ENCODE peak calls at places on chromosome 22, in eight cellular contexts. Q is sigmoid colon, Z is A549, M is ovary, U is upper lobe of left lung, P is tibial nerve, T is H1, E is esophagus muscularis mucosa. V is an unnamed sample.
A peak's percentile ranks its signal among the peaks of the same experiment; 100 is the strongest.

GRCh38 chr22:17734197-17734596 is 40.1 kb downstream of the BID start:
- DNase-seq in M (no peak), E (no peak), Q (no peak), Z (no peak), U (no peak), P (no peak), T (no peak), V (no peak)

GRCh38 chr22:19129871-19130270 is 1.2 kb upstream of the TSSK2 start:
- DNase-seq in P (no peak), T (no peak), Z (no peak), U (no peak), M (no peak), E (no peak), Q (no peak), V (no peak)

GRCh38 chr22:23404689-23405365 is 175.3 kb downstream of the IGLL1 start:
- DNase-seq in E (no peak), T (no peak), P (no peak), Q (peak; percentile 58), U (peak; percentile 79), Z (no peak), M (no peak), V (no peak)

GRCh38 chr22:19807914-19808872 is 46.5 kb downstream of the GNB1L start:
- DNase-seq in Z (no peak), P (no peak), T (no peak), M (peak; percentile 4), U (peak; percentile 72), E (no peak), Q (peak; percentile 40), V (no peak)

GRCh38 chr22:28541137-28541536 is 138.5 kb downstream of the TTC28 start:
- DNase-seq in M (no peak), Z (no peak), E (no peak), P (no peak), T (peak; percentile 7), Q (no peak), U (no peak), V (no peak)

GRCh38 chr22:20431520-20432237 is 5.9 kb downstream of the SCARF2 start:
- DNase-seq in Q (peak; percentile 66), P (no peak), T (no peak), U (peak; percentile 66), Z (no peak), M (no peak), E (no peak), V (no peak)

GRCh38 chr22:20524004-20524481 is 16.6 kb downstream of the MED15 start:
- DNase-seq in Q (no peak), U (no peak), T (no peak), P (no peak), Z (no peak), M (no peak), E (no peak), V (no peak)

GRCh38 chr22:37887610-37888378 is 18.3 kb upstream of the MICALL1 start:
- DNase-seq in U (no peak), P (peak; percentile 21), M (peak; percentile 59), Z (no peak), E (no peak), Q (peak; percentile 91), T (no peak), V (no peak)

GRCh38 chr22:24200616-24201212 is 19.4 kb downstream of the SUSD2 start:
- DNase-seq in Z (peak; percentile 60), U (no peak), E (no peak), Q (no peak), T (no peak), M (no peak), P (no peak), V (no peak)

GRCh38 chr22:21762712-21763581 is 27.4 kb upstream of the YPEL1 start:
- DNase-seq in T (no peak), P (no peak), E (no peak), Z (no peak), M (no peak), Q (no peak), U (no peak), V (no peak)

GRCh38 chr22:20000246-20001081 is 16.2 kb downstream of the ARVCF start:
- DNase-seq in U (peak; percentile 56), T (no peak), Z (no peak), P (no peak), E (no peak), M (no peak), Q (no peak), V (no peak)

GRCh38 chr22:33038836-33039235 is 19.3 kb downstream of the SYN3 start:
- DNase-seq in P (no peak), M (no peak), E (no peak), Q (no peak), U (no peak), T (no peak), Z (no peak), V (no peak)

GRCh38 chr22:40560551-40560950 is 76.0 kb downstream of the MRTFA start:
- DNase-seq in P (no peak), E (no peak), Z (no peak), Q (no peak), M (no peak), T (no peak), U (no peak), V (no peak)

GRCh38 chr22:18104566-18104965 is 6.0 kb upstream of the TUBA8 start:
- DNase-seq in Q (no peak), E (no peak), M (no peak), U (no peak), P (no peak), T (no peak), Z (no peak), V (no peak)

GRCh38 chr22:47623056-47623739 is 860.7 kb downstream of the TBC1D22A start:
- DNase-seq in T (no peak), U (no peak), M (no peak), Z (no peak), E (peak; percentile 77), P (no peak), Q (peak; percentile 28), V (no peak)

GRCh38 chr22:20298803-20299735 is 20.8 kb downstream of the DGCR6L start:
- DNase-seq in M (peak; percentile 68), P (peak; percentile 56), E (peak; percentile 97), Z (peak; percentile 35), U (peak; percentile 98), Q (peak; percentile 89), T (peak; percentile 46), V (peak; percentile 90)

GRCh38 chr22:30078320-30079311 is 1.6 kb upstream of the HORMAD2 start:
- DNase-seq in Q (no peak), T (no peak), Z (no peak), M (no peak), U (no peak), P (no peak), E (no peak), V (no peak)

GRCh38 chr22:19169002-19169946 is 9.3 kb downstream of the SLC25A1 start:
- DNase-seq in Q (no peak), T (no peak), U (peak; percentile 77), Z (no peak), E (no peak), M (no peak), P (no peak), V (no peak)

DNA sequence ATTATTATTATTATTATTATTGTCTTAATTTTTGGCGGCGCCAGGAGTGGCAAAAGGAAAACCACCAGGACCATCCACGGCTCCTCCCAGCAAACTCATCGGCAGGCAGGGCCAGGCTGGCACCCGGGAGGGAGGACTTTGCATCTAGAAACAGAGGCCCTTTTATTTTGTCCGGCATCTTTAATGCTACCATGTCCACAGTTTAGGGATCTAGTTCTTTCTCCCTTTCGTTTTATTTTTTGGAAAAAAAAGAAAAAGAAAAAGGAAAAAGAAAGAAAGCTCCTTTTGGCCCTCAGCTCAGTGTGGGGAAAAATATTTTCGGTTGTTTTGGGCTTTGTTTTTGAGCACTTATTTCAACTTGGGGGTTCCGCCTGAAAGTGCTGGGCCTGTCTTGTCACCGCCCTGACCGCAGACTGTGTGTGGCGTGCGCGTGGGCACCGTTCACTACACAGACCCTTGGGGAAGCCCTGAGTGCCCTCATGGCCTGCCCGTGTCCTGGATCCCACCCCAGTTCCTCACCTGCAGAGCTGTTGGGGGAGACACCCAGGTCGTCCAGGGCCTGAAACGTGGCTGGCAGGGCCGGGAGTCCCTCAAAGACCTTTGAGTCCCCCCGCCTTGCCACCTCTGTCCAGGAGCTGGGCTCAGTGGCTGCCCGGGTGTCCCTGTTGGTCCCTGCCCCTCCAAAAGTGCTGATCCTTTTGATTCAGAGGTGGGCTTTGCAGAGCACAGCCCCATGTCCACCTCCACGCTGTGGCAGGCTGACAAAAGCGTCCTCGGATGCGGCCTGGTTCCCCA is 69.1 kb upstream of the PPARA start:
- DNase-seq in Q (peak; percentile 76), T (no peak), M (no peak), Z (no peak), E (no peak), P (no peak), U (peak; percentile 49), V (peak; percentile 8)
- H3K4me3 ChIP-seq in Q (peak overlapping the region; percentile 44), T (no peak overlapping the region), M (peak overlapping the region; percentile 78), Z (peak overlapping the region; percentile 52), E (peak overlapping the region; percentile 90), P (peak overlapping the region; percentile 73), U (peak overlapping the region; percentile 31), V (peak overlapping the region; percentile 80)

DNA sequence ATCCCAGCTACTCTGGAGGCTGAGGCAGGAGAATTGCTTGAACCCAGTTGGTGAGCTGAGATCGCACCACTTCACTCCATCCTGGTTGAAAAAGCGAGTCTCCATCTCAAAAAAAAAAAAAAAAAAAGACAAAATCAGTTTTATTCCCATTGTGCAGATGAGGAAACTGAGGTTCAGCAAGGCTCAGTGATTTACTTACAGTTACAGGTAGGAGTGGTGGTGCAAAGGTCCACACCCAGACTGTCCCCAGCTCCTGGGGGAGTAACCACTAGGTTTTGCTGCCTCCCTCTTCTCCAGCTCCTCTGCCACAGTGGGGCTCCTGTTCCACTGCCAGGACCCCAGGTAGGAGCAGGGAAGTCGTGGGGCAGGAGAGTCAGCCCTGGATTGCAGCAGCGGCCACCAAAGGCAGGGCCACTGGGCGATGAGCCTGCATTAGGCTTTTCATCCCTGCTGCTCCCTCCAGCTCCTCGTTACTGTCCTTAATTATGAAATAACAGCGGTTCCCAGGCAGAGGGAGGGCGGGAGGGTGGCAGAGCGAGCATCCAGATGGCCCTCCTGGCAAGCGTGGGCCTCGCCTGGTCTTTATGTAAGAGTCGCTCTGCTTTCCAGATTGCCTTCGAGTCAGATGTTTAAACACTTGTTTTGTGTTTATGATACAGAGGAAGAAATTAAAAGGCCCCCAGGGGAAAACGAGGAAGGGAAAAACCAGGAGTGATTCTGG is 15.5 kb upstream of the RASD2 start:
- DNase-seq in Q (peak; percentile 92), M (no peak), E (no peak), P (no peak), U (peak; percentile 81), Z (no peak), T (no peak), V (no peak)
- TF ChIP-seq EP300 in Q (peak; percentile 59), M (no peak), E (no peak), P (no peak), U (no peak), Z (no peak), T (no peak), V (no peak)

GRCh38 chr22:31400023-31400397 is 606 bp downstream of the DRG1 start:
- DNase-seq in Z (no peak), T (no peak), U (no peak), M (no peak), P (no peak), Q (no peak), E (no peak), V (peak; percentile 7)
- H3K4me3 ChIP-seq in Z (peak overlapping the region; percentile 86), T (peak overlapping the region; percentile 89), U (peak overlapping the region; percentile 87), M (peak overlapping the region; percentile 54), P (peak overlapping the region; percentile 86), Q (peak overlapping the region; percentile 69), E (peak overlapping the region; percentile 74), V (peak overlapping the region; percentile 89)

DNA sequence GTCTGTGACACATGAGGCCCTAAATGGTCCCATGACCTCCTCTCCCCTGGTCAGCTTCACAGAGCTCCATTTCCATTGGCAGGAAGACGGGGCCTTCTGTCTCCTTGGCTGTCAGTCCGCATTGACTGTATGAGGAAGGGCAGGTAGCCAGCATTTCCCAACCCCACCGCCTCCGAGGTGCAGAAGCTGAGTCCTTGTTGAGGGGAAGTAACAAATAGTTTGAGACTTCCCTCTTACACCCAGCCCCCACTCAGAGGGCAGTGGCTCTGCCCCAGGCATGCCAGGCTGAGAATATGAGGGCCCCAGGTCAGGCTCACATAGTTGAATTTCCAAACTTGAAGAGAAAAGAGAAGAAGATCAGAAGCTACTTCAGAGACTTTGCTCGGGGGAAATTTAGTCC is 611.1 kb downstream of the BRD1 start:
- DNase-seq in E (no peak), M (no peak), U (no peak), Q (peak; percentile 55), P (no peak), T (no peak), Z (no peak), V (peak; percentile 1)
- TF ChIP-seq EP300 in E (no peak), M (no peak), U (no peak), Q (no peak), P (no peak), T (no peak), Z (no peak), V (no peak)

V was measured in transverse colon.